ENCODE peak calls at places on chromosomes 12 and 14, in ten cellular contexts. One of them, this sample, is unnamed.

GRCh38 chr12:19131020-19131431 is 1.5 kb downstream of the PLEKHA5 start:
- DNase-seq in upper lobe of right lung: no peak
- DNase-seq in stimulated activated CD8-positive, alpha-beta memory T cell treated with anti-CD3 and anti-CD28 coated beads, Interleukin-15, amount 100 ng/mL, for 48 hours: no peak
- DNase-seq in A549: peak
- DNase-seq in cardiac fibroblast: peak
- DNase-seq in HCT116: peak
- DNase-seq in ELR: peak
- DNase-seq in EL: peak
- DNase-seq in AG04450: peak
- DNase-seq in H7: peak
- DNase-seq in this sample: no peak

GRCh38 chr14:54699087-54699530 is 132.2 kb downstream of the SAMD4A start:
- DNase-seq in upper lobe of right lung: no peak
- DNase-seq in stimulated activated CD8-positive, alpha-beta memory T cell treated with anti-CD3 and anti-CD28 coated beads, Interleukin-15, amount 100 ng/mL, for 48 hours: no peak
- DNase-seq in A549: no peak
- DNase-seq in cardiac fibroblast: peak
- DNase-seq in HCT116: no peak
- DNase-seq in ELR: no peak
- DNase-seq in EL: peak
- DNase-seq in AG04450: no peak
- DNase-seq in H7: no peak
- DNase-seq in this sample: no peak

GRCh38 chr14:67370830-67371229 is 10.7 kb downstream of the EIF2S1 start:
- DNase-seq in upper lobe of right lung: no peak
- DNase-seq in stimulated activated CD8-positive, alpha-beta memory T cell treated with anti-CD3 and anti-CD28 coated beads, Interleukin-15, amount 100 ng/mL, for 48 hours: no peak
- DNase-seq in A549: no peak
- DNase-seq in cardiac fibroblast: no peak
- DNase-seq in HCT116: no peak
- DNase-seq in ELR: peak
- DNase-seq in EL: peak
- DNase-seq in AG04450: no peak
- DNase-seq in H7: no peak
- DNase-seq in this sample: no peak

GRCh38 chr14:49424436-49425331 is 161.5 kb downstream of the RPS29 start:
- DNase-seq in upper lobe of right lung: no peak
- DNase-seq in stimulated activated CD8-positive, alpha-beta memory T cell treated with anti-CD3 and anti-CD28 coated beads, Interleukin-15, amount 100 ng/mL, for 48 hours: no peak
- DNase-seq in A549: no peak
- DNase-seq in cardiac fibroblast: no peak
- DNase-seq in HCT116: no peak
- DNase-seq in ELR: peak
- DNase-seq in EL: no peak
- DNase-seq in AG04450: no peak
- DNase-seq in H7: no peak
- DNase-seq in this sample: no peak

GRCh38 chr12:1583421-1584078 is 10.8 kb downstream of the FBXL14 start:
- DNase-seq in upper lobe of right lung: no peak
- DNase-seq in stimulated activated CD8-positive, alpha-beta memory T cell treated with anti-CD3 and anti-CD28 coated beads, Interleukin-15, amount 100 ng/mL, for 48 hours: no peak
- DNase-seq in A549: peak
- DNase-seq in cardiac fibroblast: peak
- DNase-seq in HCT116: peak
- DNase-seq in ELR: peak
- DNase-seq in EL: peak
- DNase-seq in AG04450: peak
- DNase-seq in H7: peak
- DNase-seq in this sample: peak

GRCh38 chr12:83823386-83824045 is 1089.1 kb downstream of the SLC6A15 start:
- DNase-seq in upper lobe of right lung: no peak
- DNase-seq in stimulated activated CD8-positive, alpha-beta memory T cell treated with anti-CD3 and anti-CD28 coated beads, Interleukin-15, amount 100 ng/mL, for 48 hours: no peak
- DNase-seq in A549: no peak
- DNase-seq in cardiac fibroblast: peak
- DNase-seq in HCT116: peak
- DNase-seq in ELR: no peak
- DNase-seq in EL: peak
- DNase-seq in AG04450: no peak
- DNase-seq in H7: peak
- DNase-seq in this sample: peak

GRCh38 chr12:120500577-120500976 is 4.7 kb downstream of the DYNLL1 start:
- DNase-seq in upper lobe of right lung: no peak
- DNase-seq in stimulated activated CD8-positive, alpha-beta memory T cell treated with anti-CD3 and anti-CD28 coated beads, Interleukin-15, amount 100 ng/mL, for 48 hours: no peak
- DNase-seq in A549: no peak
- DNase-seq in cardiac fibroblast: peak
- DNase-seq in HCT116: no peak
- DNase-seq in ELR: no peak
- DNase-seq in EL: no peak
- DNase-seq in AG04450: no peak
- DNase-seq in H7: no peak
- DNase-seq in this sample: no peak

GRCh38 chr12:597926-598568 is 65.2 kb downstream of the NINJ2 start:
- DNase-seq in upper lobe of right lung: no peak
- DNase-seq in stimulated activated CD8-positive, alpha-beta memory T cell treated with anti-CD3 and anti-CD28 coated beads, Interleukin-15, amount 100 ng/mL, for 48 hours: no peak
- DNase-seq in A549: no peak
- DNase-seq in cardiac fibroblast: no peak
- DNase-seq in HCT116: no peak
- DNase-seq in ELR: no peak
- DNase-seq in EL: no peak
- DNase-seq in AG04450: no peak
- DNase-seq in H7: peak
- DNase-seq in this sample: no peak

GRCh38 chr14:83632375-83632774 is 1897.6 kb upstream of the FLRT2 start:
- DNase-seq in upper lobe of right lung: no peak
- DNase-seq in stimulated activated CD8-positive, alpha-beta memory T cell treated with anti-CD3 and anti-CD28 coated beads, Interleukin-15, amount 100 ng/mL, for 48 hours: no peak
- DNase-seq in A549: no peak
- DNase-seq in cardiac fibroblast: no peak
- DNase-seq in HCT116: no peak
- DNase-seq in ELR: no peak
- DNase-seq in EL: no peak
- DNase-seq in AG04450: no peak
- DNase-seq in H7: no peak
- DNase-seq in this sample: no peak

GRCh38 chr12:52444647-52445595 is 7.0 kb downstream of the KRT6B start:
- DNase-seq in upper lobe of right lung: no peak
- DNase-seq in stimulated activated CD8-positive, alpha-beta memory T cell treated with anti-CD3 and anti-CD28 coated beads, Interleukin-15, amount 100 ng/mL, for 48 hours: no peak
- DNase-seq in A549: no peak
- DNase-seq in cardiac fibroblast: no peak
- DNase-seq in HCT116: no peak
- DNase-seq in ELR: no peak
- DNase-seq in EL: no peak
- DNase-seq in AG04450: no peak
- DNase-seq in H7: no peak
- DNase-seq in this sample: no peak

GRCh38 chr12:11885261-11886038 is 185.3 kb upstream of the BCL2L14 start:
- DNase-seq in upper lobe of right lung: no peak
- DNase-seq in stimulated activated CD8-positive, alpha-beta memory T cell treated with anti-CD3 and anti-CD28 coated beads, Interleukin-15, amount 100 ng/mL, for 48 hours: no peak
- DNase-seq in A549: peak
- DNase-seq in cardiac fibroblast: peak
- DNase-seq in HCT116: no peak
- DNase-seq in ELR: peak
- DNase-seq in EL: peak
- DNase-seq in AG04450: peak
- DNase-seq in H7: no peak
- DNase-seq in this sample: no peak

GRCh38 chr12:25480145-25480544 is 72.9 kb downstream of the LMNTD1 start:
- DNase-seq in upper lobe of right lung: no peak
- DNase-seq in stimulated activated CD8-positive, alpha-beta memory T cell treated with anti-CD3 and anti-CD28 coated beads, Interleukin-15, amount 100 ng/mL, for 48 hours: no peak
- DNase-seq in A549: no peak
- DNase-seq in cardiac fibroblast: peak
- DNase-seq in HCT116: no peak
- DNase-seq in ELR: no peak
- DNase-seq in EL: no peak
- DNase-seq in AG04450: no peak
- DNase-seq in H7: no peak
- DNase-seq in this sample: no peak

GRCh38 chr14:91983571-91983970 is 36.1 kb upstream of the FBLN5 start:
- DNase-seq in upper lobe of right lung: no peak
- DNase-seq in stimulated activated CD8-positive, alpha-beta memory T cell treated with anti-CD3 and anti-CD28 coated beads, Interleukin-15, amount 100 ng/mL, for 48 hours: no peak
- DNase-seq in A549: no peak
- DNase-seq in cardiac fibroblast: no peak
- DNase-seq in HCT116: no peak
- DNase-seq in ELR: no peak
- DNase-seq in EL: no peak
- DNase-seq in AG04450: no peak
- DNase-seq in H7: no peak
- DNase-seq in this sample: no peak

GRCh38 chr12:96343347-96343954 is 56.8 kb downstream of the CDK17 start:
- DNase-seq in upper lobe of right lung: no peak
- DNase-seq in stimulated activated CD8-positive, alpha-beta memory T cell treated with anti-CD3 and anti-CD28 coated beads, Interleukin-15, amount 100 ng/mL, for 48 hours: no peak
- DNase-seq in A549: no peak
- DNase-seq in cardiac fibroblast: peak
- DNase-seq in HCT116: no peak
- DNase-seq in ELR: peak
- DNase-seq in EL: no peak
- DNase-seq in AG04450: no peak
- DNase-seq in H7: no peak
- DNase-seq in this sample: no peak